ENCODE peak calls at places on chromosomes 1 and 21, in six cellular contexts. Q, K, B, R, N and H are unnamed samples.

GRCh38 chr1:87170151-87170550 is 158.5 kb upstream of the LMO4 start:
- DNase-seq in Q (no peak), K (no peak), B (no peak), R (no peak), N (no peak), H (no peak)

GRCh38 chr1:81799939-81800740 is 594 bp upstream of the ADGRL2 start:
- DNase-seq in Q (peak), K (no peak), B (peak), R (no peak), N (peak), H (peak)

GRCh38 chr1:150309758-150310495 is 11.4 kb upstream of the PRPF3 start:
- DNase-seq in Q (no peak), K (no peak), B (no peak), R (no peak), N (no peak), H (no peak)

GRCh38 chr1:21436488-21437340 is 3.2 kb upstream of the NBPF3 start:
- DNase-seq in Q (no peak), K (no peak), B (peak), R (no peak), N (peak), H (peak)

GRCh38 chr21:42663200-42663483 is 9.7 kb downstream of the PDE9A start:
- DNase-seq in Q (no peak), K (no peak), B (no peak), R (no peak), N (no peak), H (no peak)

GRCh38 chr1:51284487-51284954 is 45.8 kb downstream of the TTC39A start:
- DNase-seq in Q (no peak), K (no peak), B (peak), R (no peak), N (peak), H (peak)

GRCh38 chr1:44613932-44614331 is 60.3 kb downstream of the TMEM53 start:
- DNase-seq in Q (no peak), K (no peak), B (no peak), R (no peak), N (no peak), H (no peak)

GRCh38 chr1:85393490-85393889 is 71.5 kb downstream of the DDAH1 start:
- DNase-seq in Q (no peak), K (no peak), B (no peak), R (no peak), N (no peak), H (no peak)

GRCh38 chr1:178651742-178652141 is 73.3 kb upstream of the RALGPS2 start:
- DNase-seq in Q (no peak), K (peak), B (no peak), R (no peak), N (no peak), H (no peak)

GRCh38 chr1:55844322-55844721 is 629.2 kb upstream of the USP24 start:
- DNase-seq in Q (no peak), K (no peak), B (no peak), R (no peak), N (no peak), H (no peak)

GRCh38 chr1:101288491-101288944 is 51.7 kb downstream of the S1PR1 start:
- DNase-seq in Q (no peak), K (no peak), B (peak), R (peak), N (peak), H (peak)

GRCh38 chr21:36980280-36981048 is 14.0 kb upstream of the HLCS start:
- DNase-seq in Q (peak), K (no peak), B (peak), R (no peak), N (peak), H (peak)

GRCh38 chr1:86965012-86965826 is 50.8 kb downstream of the HS2ST1 start:
- DNase-seq in Q (no peak), K (no peak), B (no peak), R (peak), N (no peak), H (peak)

GRCh38 chr1:178953538-178954207 is 72.0 kb upstream of the FAM20B start:
- DNase-seq in Q (no peak), K (no peak), B (no peak), R (no peak), N (no peak), H (no peak)

GRCh38 chr1:54709547-54710292 is 5.9 kb upstream of the TTC4 start:
- DNase-seq in Q (no peak), K (no peak), B (no peak), R (no peak), N (no peak), H (no peak)

GRCh38 chr1:218659911-218660677 is 315.0 kb downstream of the TGFB2 start:
- DNase-seq in Q (no peak), K (no peak), B (no peak), R (no peak), N (no peak), H (no peak)

GRCh38 chr21:43702785-43703067 is 16.2 kb upstream of the PDXK start:
- DNase-seq in Q (no peak), K (no peak), B (no peak), R (peak), N (no peak), H (no peak)

GRCh38 chr1:174789399-174789798 is 210.3 kb upstream of the CACYBP start:
- DNase-seq in Q (no peak), K (no peak), B (no peak), R (peak), N (no peak), H (no peak)

GRCh38 chr1:43878854-43879253 is 54.7 kb upstream of the ARTN start:
- DNase-seq in Q (no peak), K (no peak), B (no peak), R (no peak), N (no peak), H (no peak)

GRCh38 chr1:20110679-20111078 is 8.7 kb downstream of the PLA2G2D start:
- DNase-seq in Q (no peak), K (no peak), B (no peak), R (no peak), N (no peak), H (no peak)

GRCh38 chr1:8097077-8097799 is 71.1 kb upstream of the ERRFI1 start:
- DNase-seq in Q (no peak), K (no peak), B (no peak), R (peak), N (peak), H (no peak)

GRCh38 chr1:49106438-49106837 is 329.7 kb upstream of the BEND5 start:
- DNase-seq in Q (no peak), K (no peak), B (no peak), R (no peak), N (no peak), H (no peak)

GRCh38 chr1:235075121-235075954 is 53.3 kb downstream of the TOMM20 start:
- DNase-seq in Q (peak), K (no peak), B (peak), R (peak), N (peak), H (peak)

GRCh38 chr1:47219001-47219400 is 13.0 kb downstream of the TAL1 start:
- DNase-seq in Q (no peak), K (no peak), B (no peak), R (no peak), N (no peak), H (no peak)

GRCh38 chr1:226003502-226004170 is 4.5 kb upstream of the SDE2 start:
- DNase-seq in Q (no peak), K (no peak), B (no peak), R (no peak), N (no peak), H (no peak)

GRCh38 chr1:1225913-1226312 is 5.9 kb downstream of the SDF4 start:
- DNase-seq in Q (no peak), K (no peak), B (peak), R (no peak), N (no peak), H (no peak)

GRCh38 chr1:16128338-16128741 is 27.5 kb downstream of the EPHA2 start:
- DNase-seq in Q (no peak), K (no peak), B (no peak), R (no peak), N (no peak), H (no peak)

GRCh38 chr1:216114180-216114579 is 309.1 kb downstream of the USH2A start:
- DNase-seq in Q (no peak), K (no peak), B (no peak), R (no peak), N (no peak), H (no peak)

GRCh38 chr1:63988941-63989340 is 214.5 kb upstream of the UBE2U start:
- DNase-seq in Q (no peak), K (no peak), B (no peak), R (no peak), N (no peak), H (no peak)

GRCh38 chr1:212218911-212219310 is 66.3 kb upstream of the PPP2R5A start:
- DNase-seq in Q (no peak), K (no peak), B (no peak), R (no peak), N (no peak), H (no peak)

GRCh38 chr1:107277022-107277421 is 136.2 kb downstream of the NTNG1 start:
- DNase-seq in Q (no peak), K (no peak), B (peak), R (peak), N (peak), H (peak)

GRCh38 chr1:84379128-84379527 is 19.2 kb upstream of the DNASE2B start:
- DNase-seq in Q (no peak), K (no peak), B (no peak), R (peak), N (no peak), H (no peak)

GRCh38 chr1:235093685-235094592 is 34.7 kb downstream of the TOMM20 start:
- DNase-seq in Q (peak), K (no peak), B (peak), R (peak), N (peak), H (peak)

GRCh38 chr1:118881751-118882150 is 106.4 kb downstream of the TBX15 start:
- DNase-seq in Q (no peak), K (no peak), B (no peak), R (no peak), N (no peak), H (no peak)

GRCh38 chr1:156291226-156292061 is 4.0 kb downstream of the GLMP start:
- DNase-seq in Q (peak), K (peak), B (peak), R (no peak), N (peak), H (peak)

GRCh38 chr1:156293895-156294294 is 1.6 kb downstream of the GLMP start:
- DNase-seq in Q (no peak), K (no peak), B (no peak), R (no peak), N (no peak), H (no peak)

GRCh38 chr1:156298852-156299357 is at the start of gene VHLL:
- DNase-seq in Q (no peak), K (no peak), B (no peak), R (no peak), N (no peak), H (no peak)

GRCh38 chr1:156293098-156293434 is 2.4 kb downstream of the GLMP start:
- DNase-seq in Q (no peak), K (no peak), B (no peak), R (no peak), N (no peak), H (no peak)

DNA sequence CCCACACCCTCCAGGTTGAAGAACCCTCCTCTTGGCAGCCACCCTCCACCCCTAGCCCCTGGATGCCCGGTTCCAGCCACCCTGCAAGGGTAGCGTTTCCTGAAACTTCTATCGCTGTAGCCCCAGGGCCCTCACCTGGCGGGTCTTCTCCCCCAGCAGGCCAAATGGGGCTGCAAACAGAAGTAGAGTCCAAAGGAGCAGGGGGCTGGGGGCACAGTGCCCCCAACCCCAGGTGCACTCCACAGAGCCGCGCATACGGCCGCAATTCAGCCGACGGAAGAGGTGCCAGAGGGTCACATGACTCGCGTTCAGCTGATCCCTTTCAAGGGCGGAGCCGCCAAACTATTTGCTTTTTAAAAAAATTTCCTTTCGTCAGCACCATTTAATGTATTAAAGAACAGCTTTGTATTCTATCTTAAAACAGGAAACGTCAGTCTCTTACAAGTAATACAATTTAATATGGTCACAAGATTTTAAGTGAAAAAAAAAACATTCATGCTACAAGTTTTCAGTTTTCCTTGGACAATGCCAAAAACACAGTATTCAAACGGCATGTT is at the start of gene GLMP:
- DNase-seq in Q (peak), K (no peak), B (peak), R (no peak), N (peak), H (peak)
- TF ChIP-seq POLR2A in Q (no peak), K (no peak), B (no peak), R (no peak), N (no peak), H (peak)

DNA sequence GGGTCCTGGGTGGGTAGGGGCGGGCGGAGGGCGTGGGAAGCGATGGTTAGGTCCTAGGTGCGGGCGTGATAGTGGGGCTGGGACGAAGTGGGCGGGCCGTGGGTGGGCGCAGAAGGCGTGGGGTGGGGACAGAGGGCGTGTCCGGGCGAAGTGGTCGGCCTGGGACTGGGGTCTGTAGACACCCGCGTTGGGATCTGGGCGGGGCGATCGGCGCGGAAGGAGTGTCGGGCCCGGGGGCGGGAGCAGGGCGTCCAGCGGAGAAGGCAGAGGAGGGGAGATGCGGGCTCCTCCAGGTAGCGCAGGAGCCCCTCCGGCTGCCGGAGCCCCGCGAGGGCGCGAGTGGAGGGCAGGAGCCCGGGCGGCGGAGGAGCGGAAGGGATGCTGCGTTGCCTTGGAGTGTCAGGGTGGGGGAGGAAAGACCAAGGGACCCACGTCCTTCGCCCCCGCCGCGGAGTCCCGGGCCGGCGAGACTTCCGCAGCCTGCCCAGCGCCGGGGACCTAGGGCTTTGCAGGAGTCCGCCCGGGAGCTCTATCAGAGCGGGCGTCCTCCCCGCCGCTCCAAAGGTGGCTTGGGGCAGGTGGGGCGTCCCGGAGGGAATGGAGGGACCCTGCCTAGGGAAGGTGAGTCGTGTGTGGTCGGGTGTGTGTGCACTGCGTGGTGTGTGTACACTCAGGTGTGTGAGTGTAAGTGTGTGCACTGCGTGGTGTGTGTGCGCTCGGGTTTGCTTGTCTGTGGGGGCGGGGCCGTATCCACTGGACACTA is 27.0 kb upstream of the PRSS38 start:
- DNase-seq in Q (peak), K (no peak), B (peak), R (peak), N (no peak), H (peak)
- TF ChIP-seq POLR2A in Q (no peak), K (no peak), B (no peak), R (no peak), N (no peak), H (no peak)

GRCh38 chr1:93573940-93574469 is 107.6 kb downstream of the BCAR3 start:
- DNase-seq in Q (no peak), K (no peak), B (no peak), R (no peak), N (no peak), H (no peak)
- TF ChIP-seq POLR2A in Q (no peak), K (no peak), B (no peak), R (no peak), N (no peak), H (no peak)

DNA sequence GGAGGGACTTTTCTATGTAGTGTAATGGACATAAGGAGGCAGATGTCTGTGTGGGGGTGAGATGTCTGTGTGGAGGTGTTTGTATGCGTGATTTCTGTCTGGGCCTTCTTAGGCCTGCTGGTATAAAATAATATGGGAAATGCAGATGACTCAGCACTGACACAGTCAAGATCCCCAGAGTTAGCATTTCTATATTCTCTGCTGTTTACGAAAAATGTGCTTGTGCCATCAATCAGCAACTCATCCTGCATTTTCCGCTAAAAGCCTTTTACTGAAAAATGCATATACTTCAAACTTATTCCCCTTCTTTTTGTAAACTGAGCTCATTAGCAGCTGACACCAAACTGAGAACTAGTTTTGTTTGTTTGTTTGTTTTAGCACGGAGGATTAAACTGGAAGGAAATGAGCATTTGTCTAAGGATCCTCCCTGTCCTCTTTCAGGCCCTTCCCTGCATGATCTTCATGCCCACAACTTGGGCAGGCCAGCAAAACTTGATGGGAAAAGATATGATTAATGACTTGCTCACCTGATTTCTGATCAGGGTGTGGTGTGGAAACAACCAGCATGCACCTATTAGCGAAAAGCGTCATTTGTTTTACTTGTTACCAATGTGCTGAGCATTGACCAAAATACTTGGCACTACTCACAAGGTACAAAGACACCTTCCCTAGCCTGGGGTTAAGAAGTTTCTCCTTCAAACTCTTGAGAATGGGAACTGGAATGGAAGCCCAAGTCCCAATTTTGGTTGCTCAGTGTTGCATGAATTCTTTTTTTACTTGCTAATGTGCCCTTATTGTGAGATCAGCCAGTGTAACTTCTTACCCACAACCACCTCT is 77.4 kb downstream of the NDUFS5 start:
- DNase-seq in Q (no peak), K (no peak), B (no peak), R (no peak), N (no peak), H (no peak)
- TF ChIP-seq POLR2A in Q (no peak), K (no peak), B (no peak), R (no peak), N (no peak), H (no peak)

GRCh38 chr1:31102501-31102950 is 37.0 kb upstream of the PUM1 start:
- DNase-seq in Q (no peak), K (no peak), B (no peak), R (peak), N (peak), H (peak)

GRCh38 chr1:31095985-31096384 is 30.5 kb upstream of the PUM1 start:
- DNase-seq in Q (no peak), K (no peak), B (no peak), R (no peak), N (no peak), H (no peak)

GRCh38 chr1:31101147-31101502 is 35.6 kb upstream of the PUM1 start:
- DNase-seq in Q (peak), K (no peak), B (no peak), R (peak), N (no peak), H (no peak)

GRCh38 chr1:31095298-31095981 is 29.9 kb upstream of the PUM1 start:
- DNase-seq in Q (no peak), K (no peak), B (no peak), R (no peak), N (no peak), H (no peak)

GRCh38 chr1:31099283-31100063 is 34.0 kb upstream of the PUM1 start:
- DNase-seq in Q (peak), K (no peak), B (peak), R (no peak), N (peak), H (peak)
- TF ChIP-seq POLR2A in Q (no peak), K (no peak), B (no peak), R (no peak), N (no peak), H (no peak)

DNA sequence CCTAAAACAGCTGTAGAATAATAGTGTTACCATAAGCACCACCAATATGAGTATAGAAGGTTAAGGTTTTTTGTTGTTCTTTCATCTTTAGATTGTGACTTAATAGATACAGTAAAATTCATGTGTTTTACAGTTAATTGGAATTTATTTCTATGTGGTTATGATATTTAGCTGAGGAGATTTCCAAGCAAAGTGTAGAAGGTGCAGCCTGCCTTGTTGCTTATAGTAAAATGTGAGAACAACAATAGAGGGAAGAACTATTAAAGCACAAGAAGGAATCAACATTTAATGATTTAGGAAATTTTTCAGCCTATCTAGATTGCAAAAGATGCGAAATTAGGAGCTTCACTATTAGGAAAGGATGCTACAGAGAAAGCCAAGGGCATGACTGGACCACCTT is 47.9 kb downstream of the DESI2 start:
- DNase-seq in Q (no peak), K (no peak), B (no peak), R (no peak), N (no peak), H (no peak)
- TF ChIP-seq POLR2A in Q (no peak), K (no peak), B (no peak), R (no peak), N (no peak), H (no peak)

DNA sequence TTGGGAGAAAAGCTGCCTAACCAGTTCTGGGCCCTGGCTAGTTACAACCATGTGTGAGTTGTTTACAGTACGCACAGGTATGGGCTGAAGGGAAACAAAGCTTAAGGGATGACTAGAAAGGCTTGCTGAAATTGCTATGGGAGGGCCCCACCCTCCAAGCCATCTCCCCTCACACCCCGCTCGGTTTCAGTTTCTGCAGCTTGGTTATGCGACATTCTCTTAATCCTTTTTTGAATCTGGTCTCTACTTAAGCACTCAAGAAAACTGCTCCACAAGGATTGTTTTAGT is 43.1 kb downstream of the PBX1 start:
- DNase-seq in Q (no peak), K (no peak), B (peak), R (no peak), N (peak), H (peak)
- TF ChIP-seq POLR2A in Q (no peak), K (no peak), B (no peak), R (no peak), N (no peak), H (no peak)